ENCODE peak calls at places on chromosomes 12 and 14, in five cellular contexts. F is activated T-helper 1 cell treated with anti-CD3 and anti-CD28 coated beads, Interleukin-12 subunit alpha, Interleukin-12 subunit beta, Interleukin-2, Interleukin-4 antibody, amounts not matched to agents 30 ng/mL and 10 ng/mL and 1 ng/mL, durations not matched to agents 14 hours and 24 hours and 36 hours; I is heart right ventricle; W is IMR-90; H is neural progenitor cell. U is an unnamed sample.

GRCh38 chr14:73238262-73238852 is 1.1 kb downstream of the PAPLN start:
- DNase-seq in H (peak; percentile 31), W (peak; percentile 73), F (no peak), I (no peak), U (no peak)

GRCh38 chr12:15707516-15708199 is 81.5 kb downstream of the EPS8 start:
- DNase-seq in H (no peak), F (no peak), I (no peak), W (no peak), U (no peak)

GRCh38 chr12:53223391-53224267 is 8.4 kb downstream of the RARG start:
- DNase-seq in I (no peak), W (peak; percentile 60), H (peak; percentile 50), F (no peak), U (no peak)

GRCh38 chr14:22836301-22837058 is at the start of gene MMP14:
- DNase-seq in I (peak; percentile 76), H (peak; percentile 48), W (peak; percentile 89), F (no peak), U (peak; percentile 62)

GRCh38 chr14:50773632-50774541 is 57.1 kb downstream of the NIN start:
- DNase-seq in I (no peak), F (no peak), W (peak; percentile 50), H (peak; percentile 71), U (peak; percentile 83)

GRCh38 chr14:100417466-100417865 is 94.3 kb downstream of the SLC25A47 start:
- DNase-seq in H (peak; percentile 84), I (peak; percentile 19), W (peak; percentile 97), F (no peak), U (peak; percentile 79)

GRCh38 chr14:74712499-74713394 is at the start of the genes AREL1 and FCF1:
- DNase-seq in H (peak; percentile 94), I (peak; percentile 90), W (peak; percentile 91), F (peak; percentile 83), U (peak; percentile 79)

GRCh38 chr12:120257041-120257821 is 8.3 kb downstream of the PXN start:
- DNase-seq in W (peak; percentile 93), I (peak; percentile 78), F (no peak), H (no peak), U (no peak)

GRCh38 chr12:50129297-50129696 is 17.3 kb downstream of the COX14 start:
- DNase-seq in W (no peak), I (no peak), H (no peak), F (no peak), U (no peak)

GRCh38 chr12:105706321-105706972 is 376.0 kb downstream of the C12orf75 start:
- DNase-seq in H (peak; percentile 39), W (peak; percentile 70), F (no peak), I (no peak), U (no peak)

GRCh38 chr14:95388699-95389098 is 69.0 kb upstream of the CLMN start:
- DNase-seq in I (no peak), F (no peak), H (no peak), W (no peak), U (no peak)

GRCh38 chr12:50979369-50980052 is 27.2 kb downstream of the HIGD1C start:
- DNase-seq in W (no peak), H (no peak), F (peak; percentile 67), I (no peak), U (no peak)